ENCODE peak calls at places on chromosomes 3 and 15, in ten cellular contexts. D is ovary, L is neural crest cell, I is IMR-90, F is uterus, Z is astrocyte of the cerebellum, B is A549, V is AG04450, O is thoracic aorta, U is cardiac fibroblast. T is an unnamed sample.
A peak's percentile ranks its signal among the peaks of the same experiment; 100 is the strongest.

GRCh38 chr3:76051145-76051544 is 265.8 kb upstream of the ZNF717 start:
- DNase-seq in D (no peak), L (no peak), I (no peak), F (no peak), Z (no peak), B (no peak), V (no peak), O (no peak), U (no peak), T (no peak)

GRCh38 chr15:79185199-79185598 is 94.6 kb upstream of the RASGRF1 start:
- DNase-seq in D (no peak), L (peak; percentile 32), I (no peak), F (no peak), Z (no peak), B (peak; percentile 39), V (no peak), O (no peak), U (no peak), T (peak; percentile 12)

GRCh38 chr3:190048831-190049541 is 71.7 kb downstream of the P3H2 start:
- DNase-seq in D (peak; percentile 53), L (no peak), I (peak; percentile 83), F (peak; percentile 59), Z (peak; percentile 62), B (no peak), V (no peak), O (peak; percentile 19), U (peak; percentile 80), T (peak; percentile 75)

GRCh38 chr15:63186065-63186464 is 3.3 kb upstream of the RAB8B start:
- DNase-seq in D (no peak), L (no peak), I (peak; percentile 84), F (no peak), Z (no peak), B (peak; percentile 66), V (peak; percentile 51), O (no peak), U (peak; percentile 71), T (peak; percentile 64)

GRCh38 chr15:41980654-41981323 is 8.4 kb upstream of the EHD4 start:
- DNase-seq in D (no peak), L (no peak), I (no peak), F (no peak), Z (no peak), B (no peak), V (no peak), O (no peak), U (no peak), T (no peak)

GRCh38 chr3:197305854-197306253 is 7.4 kb upstream of the DLG1 start:
- DNase-seq in D (no peak), L (no peak), I (peak; percentile 93), F (no peak), Z (peak; percentile 76), B (no peak), V (peak; percentile 84), O (no peak), U (peak; percentile 71), T (peak; percentile 56)

GRCh38 chr15:75597667-75598341 is 18.7 kb upstream of the PTPN9 start:
- DNase-seq in D (no peak), L (no peak), I (no peak), F (no peak), Z (no peak), B (peak; percentile 33), V (no peak), O (no peak), U (peak; percentile 37), T (no peak)

GRCh38 chr3:18841422-18842343 is 306.6 kb upstream of the KCNH8 start:
- DNase-seq in D (no peak), L (no peak), I (no peak), F (no peak), Z (peak; percentile 37), B (no peak), V (no peak), O (no peak), U (peak; percentile 2), T (no peak)

GRCh38 chr3:179410317-179410716 is 41.0 kb downstream of the GNB4 start:
- DNase-seq in D (no peak), L (no peak), I (peak; percentile 37), F (no peak), Z (no peak), B (no peak), V (no peak), O (no peak), U (peak; percentile 26), T (peak; percentile 34)

GRCh38 chr3:140453750-140454149 is 224.1 kb upstream of the TRIM42 start:
- DNase-seq in D (no peak), L (no peak), I (no peak), F (no peak), Z (no peak), B (no peak), V (no peak), O (no peak), U (no peak), T (no peak)

GRCh38 chr3:49401758-49402157 is 10.0 kb downstream of the RHOA start:
- DNase-seq in D (no peak), L (no peak), I (no peak), F (no peak), Z (no peak), B (no peak), V (no peak), O (no peak), U (no peak), T (no peak)

GRCh38 chr15:74592222-74592621 is 23.4 kb upstream of the CLK3 start:
- DNase-seq in D (no peak), L (no peak), I (no peak), F (no peak), Z (no peak), B (no peak), V (no peak), O (no peak), U (no peak), T (no peak)

GRCh38 chr3:137962251-137962650 is 47.7 kb upstream of the CLDN18 start:
- DNase-seq in D (no peak), L (no peak), I (no peak), F (no peak), Z (no peak), B (no peak), V (no peak), O (no peak), U (no peak), T (no peak)

GRCh38 chr3:38107911-38108648 is 28.8 kb downstream of the ACAA1 start:
- DNase-seq in D (no peak), L (no peak), I (no peak), F (no peak), Z (no peak), B (no peak), V (no peak), O (no peak), U (no peak), T (no peak)

GRCh38 chr3:177827517-177828249 is 630.4 kb upstream of the TBL1XR1 start:
- DNase-seq in D (no peak), L (no peak), I (peak; percentile 91), F (no peak), Z (peak; percentile 77), B (peak; percentile 70), V (peak; percentile 57), O (no peak), U (peak; percentile 95), T (peak; percentile 70)
- TF ChIP-seq CTCF in D (no peak), L (no peak), I (no peak), F (no peak), Z (no peak), B (no peak), V (no peak), O (no peak), U (no peak), T (no peak)

DNA sequence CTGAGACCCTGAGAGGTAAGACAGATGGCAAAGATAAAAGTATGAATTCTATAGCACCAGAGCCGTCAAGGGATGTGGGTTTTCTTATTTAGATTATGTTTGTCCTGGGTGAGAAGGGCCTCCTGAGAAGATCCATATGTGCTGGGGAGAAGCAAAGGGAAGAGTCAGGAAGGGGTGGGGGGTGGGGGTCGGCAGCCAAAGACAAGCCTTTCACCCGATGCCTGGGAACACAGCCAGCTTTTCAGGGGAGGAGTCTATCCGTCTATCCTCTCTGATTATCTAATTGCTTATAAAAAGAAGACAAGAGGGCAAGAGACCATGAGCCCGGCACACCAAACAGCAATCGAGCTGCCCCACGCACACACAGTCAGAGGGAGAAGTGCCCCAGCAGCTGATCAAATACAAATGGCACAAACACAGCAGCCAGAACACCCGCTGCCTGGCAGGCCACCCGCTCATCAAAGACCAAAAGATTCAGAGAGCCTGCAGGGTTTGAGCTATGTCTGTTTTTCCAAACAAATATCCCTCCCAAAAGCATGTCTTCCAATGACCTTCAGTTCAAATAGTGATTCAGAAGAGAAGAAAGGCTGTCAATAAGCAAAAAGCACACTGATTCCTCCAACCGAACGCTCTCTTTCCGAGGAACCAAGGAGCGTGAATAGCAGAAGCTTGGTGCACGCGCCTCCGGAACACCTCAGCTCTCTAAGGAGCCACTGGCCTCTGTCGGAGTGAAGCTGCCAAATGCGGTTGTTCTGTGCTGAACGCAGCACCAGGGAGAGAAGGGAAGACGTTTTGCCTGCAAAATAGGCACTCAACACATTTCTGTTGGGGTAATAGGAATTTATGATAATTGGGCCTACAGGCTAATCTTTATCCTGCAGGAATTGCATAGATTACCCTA is 419.2 kb downstream of the OCA2 start:
- DNase-seq in D (no peak), L (peak; percentile 10), I (no peak), F (no peak), Z (no peak), B (no peak), V (no peak), O (no peak), U (no peak), T (no peak)
- TF ChIP-seq CTCF in D (no peak), L (no peak), I (no peak), F (no peak), Z (no peak), B (no peak), V (no peak), O (no peak), U (no peak), T (no peak)

GRCh38 chr3:185920168-185920567 is 17.6 kb downstream of the TRA2B start:
- DNase-seq in D (no peak), L (no peak), I (no peak), F (no peak), Z (no peak), B (no peak), V (no peak), O (no peak), U (no peak), T (no peak)
- TF ChIP-seq CTCF in D (no peak), L (no peak), I (no peak), F (no peak), Z (no peak), B (no peak), V (no peak), O (no peak), U (no peak), T (no peak)

GRCh38 chr15:40272713-40273056 is 10.2 kb downstream of the ANKRD63 start:
- DNase-seq in D (no peak), L (no peak), I (no peak), F (no peak), Z (no peak), B (peak; percentile 48), V (no peak), O (no peak), U (no peak), T (no peak)
- TF ChIP-seq CTCF in D (no peak), L (no peak), I (peak; percentile 27), F (no peak), Z (peak; percentile 33), B (peak; percentile 16), V (peak; percentile 26), O (no peak), U (no peak), T (no peak)

T was measured in foreskin fibroblast.